ENCODE peak calls at places on chromosome 17, in five cellular contexts. V is left ventricle myocardium inferior, O is HepG2, L is cardiac muscle cell, B is HCT116. G is an unnamed sample. For H3K4me1, the result is how much of the 10 kb centered on the place peaks cover.

GRCh38 chr17:17874478-17874877 is 37.7 kb upstream of the SREBF1 start:
- DNase-seq in V (no peak), O (no peak), L (no peak), B (no peak), G (no peak)

GRCh38 chr17:66915204-66915611 is 49.3 kb upstream of the CACNG4 start:
- DNase-seq in V (no peak), O (peak), L (no peak), B (peak), G (peak)

GRCh38 chr17:48543854-48544355 is 1.0 kb downstream of the HOXB2 start:
- DNase-seq in V (peak), O (no peak), L (no peak), B (no peak), G (no peak)

GRCh38 chr17:65560628-65561371 is 648 bp downstream of the AXIN2 start:
- DNase-seq in V (peak), O (peak), L (peak), B (peak), G (peak)

GRCh38 chr17:39702901-39703893 is 3.3 kb downstream of the ERBB2 start:
- DNase-seq in V (no peak), O (peak), L (peak), B (no peak), G (no peak)

GRCh38 chr17:29390856-29391631 is 881 bp downstream of the TAOK1 start:
- DNase-seq in V (peak), O (peak), L (peak), B (no peak), G (no peak)

GRCh38 chr17:8222380-8222629 is 11.9 kb upstream of the AURKB start:
- DNase-seq in V (no peak), O (peak), L (no peak), B (peak), G (no peak)

GRCh38 chr17:3927628-3928010 is 11.4 kb upstream of the P2RX1 start:
- DNase-seq in V (no peak), O (no peak), L (peak), B (no peak), G (no peak)

GRCh38 chr17:50586421-50587247 is 26.1 kb downstream of the CACNA1G start:
- DNase-seq in V (no peak), O (no peak), L (no peak), B (no peak), G (no peak)

GRCh38 chr17:22221344-22221743 is 529.0 kb downstream of the KCNJ18 start:
- DNase-seq in V (no peak), O (no peak), L (no peak), B (no peak), G (no peak)

GRCh38 chr17:16881239-16881924 is 90.5 kb downstream of the TNFRSF13B start:
- DNase-seq in V (no peak), O (no peak), L (no peak), B (no peak), G (no peak)

GRCh38 chr17:19533718-19534561 is at the start of gene SLC47A1:
- DNase-seq in V (peak), O (peak), L (peak), B (no peak), G (peak)

GRCh38 chr17:44628234-44629188 is 27.8 kb upstream of the MEIOC start:
- DNase-seq in V (peak), O (peak), L (peak), B (no peak), G (no peak)

GRCh38 chr17:30720013-30720471 is 104.5 kb downstream of the CRLF3 start:
- DNase-seq in V (peak), O (no peak), L (no peak), B (no peak), G (peak)

GRCh38 chr17:75864448-75864871 is 9.3 kb upstream of the WBP2 start:
- DNase-seq in V (peak), O (no peak), L (no peak), B (no peak), G (peak)

GRCh38 chr17:59513934-59514841 is 51.2 kb upstream of the DHX40 start:
- DNase-seq in V (peak), O (peak), L (peak), B (no peak), G (peak)

GRCh38 chr17:44374306-44375195 is 10.9 kb upstream of the FAM171A2 start:
- DNase-seq in V (no peak), O (peak), L (no peak), B (no peak), G (no peak)

GRCh38 chr17:52710363-52710901 is 551.9 kb upstream of the CA10 start:
- DNase-seq in V (no peak), O (no peak), L (no peak), B (no peak), G (no peak)

GRCh38 chr17:39461911-39462641 is 790 bp downstream of the CDK12 start:
- DNase-seq in V (no peak), O (peak), L (peak), B (no peak), G (peak)

GRCh38 chr17:61307905-61308886 is 91.4 kb upstream of the TBX2 start:
- DNase-seq in V (no peak), O (no peak), L (no peak), B (no peak), G (no peak)

GRCh38 chr17:17830740-17831207 is 6.0 kb downstream of the SREBF1 start:
- DNase-seq in V (no peak), O (peak), L (peak), B (no peak), G (peak)

GRCh38 chr17:17109231-17109630 is 67.0 kb downstream of the MPRIP start:
- DNase-seq in V (peak), O (no peak), L (no peak), B (no peak), G (no peak)

GRCh38 chr17:79842136-79842655 is 3.0 kb upstream of the CBX4 start:
- DNase-seq in V (no peak), O (no peak), L (no peak), B (no peak), G (no peak)

GRCh38 chr17:73119631-73120030 is 27.1 kb upstream of the SLC39A11 start:
- DNase-seq in V (no peak), O (no peak), L (no peak), B (no peak), G (no peak)

GRCh38 chr17:19237389-19238166 is 412 bp downstream of the EPN2 start:
- DNase-seq in V (peak), O (no peak), L (peak), B (no peak), G (peak)

GRCh38 chr17:65588194-65588808 is 26.9 kb upstream of the AXIN2 start:
- DNase-seq in V (peak), O (peak), L (no peak), B (peak), G (no peak)

GRCh38 chr17:50187741-50188520 is 13.5 kb downstream of the COL1A1 start:
- DNase-seq in V (no peak), O (no peak), L (no peak), B (no peak), G (no peak)

GRCh38 chr17:7867881-7868329 is 10.1 kb downstream of the CYB5D1 start:
- DNase-seq in V (no peak), O (no peak), L (no peak), B (no peak), G (no peak)

GRCh38 chr17:2017274-2017941 is 7.7 kb downstream of the RTN4RL1 start:
- DNase-seq in V (no peak), O (no peak), L (no peak), B (no peak), G (peak)
- H3K4me1 ChIP-seq in V (under half), O (under half), L (under half), B (under half), G (under half)

GRCh38 chr17:43369986-43370385 is 28.8 kb upstream of the ARL4D start:
- DNase-seq in V (no peak), O (no peak), L (no peak), B (no peak), G (no peak)

GRCh38 chr17:43372273-43372911 is 26.4 kb upstream of the ARL4D start:
- DNase-seq in V (peak), O (no peak), L (peak), B (no peak), G (no peak)

GRCh38 chr17:43368740-43369506 is 29.9 kb upstream of the ARL4D start:
- DNase-seq in V (peak), O (peak), L (peak), B (peak), G (peak)

GRCh38 chr17:43373343-43373742 is 25.4 kb upstream of the ARL4D start:
- DNase-seq in V (no peak), O (no peak), L (no peak), B (no peak), G (no peak)

DNA sequence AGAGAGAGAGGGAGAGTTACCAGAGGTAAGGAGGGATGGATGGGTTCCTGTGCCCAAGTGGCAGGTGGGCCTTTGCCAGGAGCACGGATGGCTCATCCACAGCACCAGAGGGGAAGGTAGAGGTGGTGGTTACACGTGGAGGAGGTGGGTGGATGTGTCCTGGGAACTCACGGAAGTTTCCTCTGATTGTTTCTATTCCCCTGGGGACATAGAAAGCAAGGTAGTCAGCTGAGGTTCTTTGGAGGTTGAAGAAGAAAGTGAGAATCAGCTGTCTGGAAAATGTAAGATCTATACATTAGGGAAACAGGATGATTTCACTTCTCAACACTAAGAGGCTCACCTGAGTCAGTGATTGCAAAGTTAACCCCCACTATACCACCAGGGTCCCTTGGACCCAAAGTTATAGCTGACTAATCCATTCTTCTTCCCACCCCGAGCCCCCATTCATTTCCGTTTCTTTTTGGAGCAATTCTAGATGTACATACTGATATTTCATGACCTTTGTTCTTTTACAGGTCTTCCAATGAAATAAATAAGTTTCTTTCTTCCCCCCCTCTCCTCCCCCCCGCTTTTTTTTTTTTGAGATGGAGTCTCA is 27.5 kb upstream of the ARL4D start:
- DNase-seq in V (no peak), O (no peak), L (no peak), B (no peak), G (no peak)
- H3K4me1 ChIP-seq in V (half or more), O (half or more), L (under half), B (under half), G (under half)

GRCh38 chr17:2794116-2794803 is 2.0 kb upstream of the RAP1GAP2 start:
- DNase-seq in V (no peak), O (no peak), L (no peak), B (no peak), G (no peak)
- H3K4me1 ChIP-seq in V (under half), O (under half), L (under half), B (under half), G (under half)

GRCh38 chr17:78127240-78127887 is 1.2 kb downstream of the TMC6 start:
- DNase-seq in V (peak), O (peak), L (peak), B (no peak), G (peak)
- H3K4me1 ChIP-seq in V (half or more), O (under half), L (under half), B (half or more), G (under half)

GRCh38 chr17:78127888-78128615 is 503 bp downstream of the TMC6 start:
- DNase-seq in V (no peak), O (peak), L (peak), B (no peak), G (no peak)
- H3K4me1 ChIP-seq in V (half or more), O (half or more), L (under half), B (half or more), G (under half)

DNA sequence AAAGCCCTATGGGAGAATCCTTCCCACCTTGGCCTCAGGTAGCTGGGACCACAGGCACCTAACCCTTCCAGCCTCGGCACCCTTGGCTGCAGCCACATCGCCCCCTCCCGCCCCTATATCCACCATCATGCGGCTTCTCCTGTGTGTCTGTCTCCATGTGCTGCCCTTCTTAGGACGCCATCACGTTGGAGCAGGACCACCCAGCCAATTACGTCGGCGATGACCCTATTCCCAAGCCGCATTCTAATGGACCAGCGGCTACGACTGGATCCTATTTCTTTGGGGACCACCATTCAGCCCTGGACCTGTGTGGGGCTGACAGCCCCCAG is 3.3 kb upstream of the CCDC57 start:
- DNase-seq in V (no peak), O (no peak), L (no peak), B (no peak), G (no peak)
- H3K4me1 ChIP-seq in V (half or more), O (half or more), L (under half), B (half or more), G (under half)